ENCODE peak calls at places on chromosomes 1 and 21, in four cellular contexts. T, J, H and X are unnamed samples. For H3F3A, the result is how much of the 10 kb centered on the place peaks cover.

GRCh38 chr1:30804822-30805221 is 47.2 kb upstream of the LAPTM5 start:
- DNase-seq in J (no peak), T (no peak), H (no peak), X (no peak)

GRCh38 chr21:38950388-38951094 is 144.8 kb downstream of the ETS2 start:
- DNase-seq in J (no peak), T (no peak), H (peak), X (no peak)

GRCh38 chr1:166166701-166167394 is at the start of gene FAM78B:
- DNase-seq in T (peak), H (peak), J (peak), X (peak)

GRCh38 chr1:151012684-151013471 is 4.6 kb downstream of the PRUNE1 start:
- DNase-seq in J (no peak), T (no peak), H (peak), X (no peak)

GRCh38 chr1:183844806-183845205 is 39.9 kb downstream of the RGL1 start:
- DNase-seq in H (no peak), J (no peak), T (no peak), X (no peak)

GRCh38 chr21:27094182-27094948 is 127.5 kb upstream of the ADAMTS5 start:
- DNase-seq in H (no peak), T (no peak), J (no peak), X (no peak)

GRCh38 chr1:215835951-215836350 is 268.8 kb downstream of the KCTD3 start:
- DNase-seq in T (no peak), H (peak), J (no peak), X (no peak)

GRCh38 chr1:21594935-21595897 is 73.9 kb downstream of the RAP1GAP start:
- DNase-seq in H (peak), J (peak), T (peak), X (peak)

GRCh38 chr1:101388904-101389546 is 152.2 kb downstream of the S1PR1 start:
- DNase-seq in T (no peak), H (peak), J (no peak), X (no peak)

GRCh38 chr21:38170283-38170682 is 86.5 kb upstream of the KCNJ15 start:
- DNase-seq in J (no peak), H (peak), T (peak), X (peak)

GRCh38 chr1:25817840-25818501 is 1.8 kb upstream of the MTFR1L start:
- DNase-seq in J (peak), H (no peak), T (peak), X (no peak)

GRCh38 chr1:68301538-68301937 is 69.2 kb upstream of the WLS start:
- DNase-seq in T (no peak), J (no peak), H (peak), X (no peak)

GRCh38 chr21:34280987-34281386 is 82.8 kb upstream of the KCNE2 start:
- DNase-seq in T (no peak), J (no peak), H (no peak), X (no peak)

DNA sequence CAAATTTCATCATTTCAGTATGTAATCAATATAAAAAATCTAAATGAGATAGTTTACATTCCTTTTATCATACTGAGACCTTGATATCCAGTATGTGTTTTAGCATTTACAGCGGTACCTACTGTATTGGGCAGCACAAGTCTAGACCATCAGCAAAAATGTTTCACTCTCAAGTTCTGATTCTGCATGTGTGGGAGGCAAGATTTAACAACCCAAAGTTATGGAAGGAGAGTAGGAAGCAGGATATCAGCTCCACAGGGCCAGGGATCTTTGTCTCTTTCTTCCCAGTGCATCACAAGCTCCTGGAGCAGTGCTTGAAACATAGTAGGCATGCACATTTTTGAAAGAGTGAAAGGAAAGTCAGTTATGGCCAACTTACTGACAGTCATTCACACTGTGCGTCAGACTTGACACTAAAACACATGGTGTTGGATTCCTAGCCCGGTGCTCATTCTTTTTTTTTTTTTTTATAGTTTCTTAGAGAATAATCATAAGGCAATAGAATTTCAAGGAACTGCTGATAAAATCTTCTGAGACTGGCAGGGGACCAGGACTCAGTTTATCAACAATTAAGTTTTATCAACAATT is 6.1 kb downstream of the TENT5C start:
- DNase-seq in J (no peak), H (no peak), T (no peak), X (no peak)
- H3F3A ChIP-seq in J (under half), H (under half), T (under half), X (under half)

GRCh38 chr1:24161270-24161669 is 18.3 kb upstream of the IL22RA1 start:
- DNase-seq in H (no peak), T (no peak), J (no peak), X (no peak)
- H3F3A ChIP-seq in H (under half), T (under half), J (under half), X (under half)

GRCh38 chr1:35174225-35174540 is 18.8 kb downstream of the SFPQ start:
- DNase-seq in T (no peak), J (no peak), H (no peak), X (no peak)
- H3F3A ChIP-seq in T (under half), J (half or more), H (half or more), X (half or more)

GRCh38 chr1:248343451-248343850 is 5.1 kb upstream of the OR14C36 start:
- DNase-seq in T (no peak), J (no peak), H (no peak), X (no peak)
- H3F3A ChIP-seq in T (under half), J (under half), H (under half), X (under half)

DNA sequence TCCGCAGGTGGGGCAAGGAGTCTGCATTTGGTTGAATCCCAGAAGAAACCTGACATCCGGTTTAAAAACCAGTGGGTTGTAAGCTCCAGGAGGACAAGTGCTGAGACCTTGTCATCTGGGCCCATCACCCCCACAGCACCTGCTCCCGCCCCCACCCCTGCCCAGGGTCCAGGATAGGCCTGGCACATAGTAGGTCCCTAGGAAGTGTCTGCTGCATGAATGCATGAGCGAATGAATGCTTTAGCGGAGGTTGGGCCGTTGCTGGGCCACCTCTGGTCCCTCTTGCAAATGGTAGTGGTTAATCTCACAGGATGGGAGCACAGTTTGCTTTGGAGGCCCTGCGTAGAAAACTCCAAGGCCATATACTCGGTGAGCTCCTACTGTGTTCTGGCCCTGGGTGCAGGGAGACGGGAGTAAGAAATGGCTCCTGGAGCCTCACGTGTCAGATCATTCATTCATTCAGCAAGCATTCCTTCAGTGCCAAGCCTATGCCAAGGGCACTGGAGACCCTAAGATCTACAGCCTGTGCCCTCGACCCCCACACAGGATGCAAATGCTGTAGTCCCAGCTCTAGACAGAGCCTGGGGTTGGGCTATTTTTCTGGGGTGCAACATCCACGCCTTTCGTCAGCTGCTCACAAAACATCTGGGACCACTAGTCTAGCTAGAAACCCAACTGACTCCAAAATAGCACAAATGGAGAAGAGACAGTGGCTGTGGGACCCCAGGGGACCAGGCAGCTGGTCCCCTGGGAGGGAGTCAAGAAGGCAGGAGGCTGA is 28.9 kb downstream of the EPHA2 start:
- DNase-seq in T (no peak), J (no peak), H (no peak), X (no peak)
- H3F3A ChIP-seq in T (under half), J (under half), H (under half), X (under half)

GRCh38 chr1:232438476-232438875 is 191.5 kb downstream of the SIPA1L2 start:
- DNase-seq in T (peak), J (no peak), H (no peak), X (no peak)

GRCh38 chr1:232443372-232443771 is 186.6 kb downstream of the SIPA1L2 start:
- DNase-seq in T (no peak), H (no peak), J (peak), X (no peak)

GRCh38 chr1:232439011-232439410 is 190.9 kb downstream of the SIPA1L2 start:
- DNase-seq in T (no peak), H (no peak), J (no peak), X (no peak)

GRCh38 chr1:232437510-232437909 is 192.4 kb downstream of the SIPA1L2 start:
- DNase-seq in T (no peak), J (no peak), H (no peak), X (no peak)

GRCh38 chr1:232440325-232441059 is 189.4 kb downstream of the SIPA1L2 start:
- DNase-seq in T (no peak), J (no peak), H (no peak), X (no peak)
- H3F3A ChIP-seq in T (under half), J (under half), H (under half), X (under half)

DNA sequence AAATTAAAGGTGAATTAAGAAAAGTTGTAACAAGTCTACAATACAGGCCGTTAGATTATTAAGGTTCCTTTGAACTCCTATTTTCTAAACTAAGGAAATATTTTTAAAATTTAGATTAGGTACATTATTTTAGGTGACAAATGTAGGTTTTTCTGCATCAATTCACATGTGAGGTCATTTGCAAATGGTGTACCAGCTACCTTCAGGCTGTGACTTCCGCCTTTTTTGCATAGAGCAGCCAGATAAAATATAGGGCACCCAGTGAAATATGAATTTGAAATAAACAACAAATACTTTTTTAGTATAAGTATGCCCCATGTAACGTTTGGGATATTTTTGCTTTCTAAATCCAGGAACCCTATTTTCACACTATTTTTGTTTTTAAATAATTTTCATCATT is 544.0 kb downstream of the LMO4 start:
- DNase-seq in J (no peak), T (no peak), H (no peak), X (no peak)
- H3F3A ChIP-seq in J (under half), T (under half), H (under half), X (under half)